ENCODE peak calls at places on chromosomes 3 and 15, in seven cellular contexts. V, Q, C, P, K, Z and T are unnamed samples.

GRCh38 chr3:153289334-153289808 is 127.3 kb downstream of the RAP2B start:
- DNase-seq in V (no peak), Q (no peak), C (no peak), P (no peak), K (no peak), Z (peak; percentile 37), T (no peak)

GRCh38 chr3:141828487-141829284 is 47.8 kb upstream of the ATP1B3 start:
- DNase-seq in V (no peak), Q (no peak), C (no peak), P (no peak), K (no peak), Z (no peak), T (peak; percentile 80)

GRCh38 chr3:184299488-184300376 is 691 bp downstream of the PSMD2 start:
- DNase-seq in V (no peak), Q (no peak), C (no peak), P (no peak), K (no peak), Z (peak; percentile 38), T (no peak)

GRCh38 chr15:70127288-70127746 is 29.6 kb upstream of the TLE3 start:
- DNase-seq in V (no peak), Q (no peak), C (no peak), P (no peak), K (no peak), Z (no peak), T (no peak)

GRCh38 chr3:192848371-192849233 is 69.1 kb downstream of the MB21D2 start:
- DNase-seq in V (no peak), Q (no peak), C (no peak), P (no peak), K (no peak), Z (no peak), T (no peak)

GRCh38 chr3:128991355-128991895 is 2.5 kb downstream of the CFAP92 start:
- DNase-seq in V (no peak), Q (no peak), C (no peak), P (no peak), K (no peak), Z (no peak), T (no peak)

GRCh38 chr3:40719660-40720287 is 195.0 kb downstream of the ZNF621 start:
- DNase-seq in V (no peak), Q (peak; percentile 56), C (no peak), P (no peak), K (no peak), Z (peak; percentile 61), T (no peak)

GRCh38 chr15:63118854-63119253 is 2.8 kb upstream of the LACTB start:
- DNase-seq in V (no peak), Q (no peak), C (no peak), P (no peak), K (no peak), Z (no peak), T (no peak)

GRCh38 chr3:146134348-146135117 is 26.5 kb downstream of the PLOD2 start:
- DNase-seq in V (no peak), Q (peak; percentile 73), C (no peak), P (no peak), K (no peak), Z (peak; percentile 78), T (no peak)

GRCh38 chr15:88131937-88132336 is 124.6 kb downstream of the NTRK3 start:
- DNase-seq in V (no peak), Q (no peak), C (no peak), P (no peak), K (no peak), Z (no peak), T (no peak)

GRCh38 chr3:40258555-40258954 is 51.0 kb upstream of the EIF1B start:
- DNase-seq in V (no peak), Q (peak; percentile 33), C (no peak), P (no peak), K (no peak), Z (peak; percentile 85), T (no peak)

GRCh38 chr3:177448987-177449975 is 252.0 kb upstream of the TBL1XR1 start:
- DNase-seq in V (no peak), Q (no peak), C (no peak), P (peak; percentile 67), K (no peak), Z (peak; percentile 77), T (no peak)

GRCh38 chr3:111338059-111338698 is 203.8 kb upstream of the CD96 start:
- DNase-seq in V (peak; percentile 41), Q (peak; percentile 81), C (peak; percentile 48), P (no peak), K (no peak), Z (peak; percentile 88), T (peak; percentile 74)

GRCh38 chr15:81161851-81162250 is 27.8 kb downstream of the CFAP161 start:
- DNase-seq in V (no peak), Q (no peak), C (no peak), P (no peak), K (no peak), Z (no peak), T (no peak)

GRCh38 chr3:112074616-112075497 is 11.3 kb upstream of the C3orf52 start:
- DNase-seq in V (peak; percentile 67), Q (no peak), C (no peak), P (peak; percentile 79), K (no peak), Z (peak; percentile 90), T (peak; percentile 70)

GRCh38 chr3:107676469-107677309 is 153.9 kb downstream of the BBX start:
- DNase-seq in V (no peak), Q (peak; percentile 62), C (peak; percentile 29), P (no peak), K (no peak), Z (no peak), T (no peak)

DNA sequence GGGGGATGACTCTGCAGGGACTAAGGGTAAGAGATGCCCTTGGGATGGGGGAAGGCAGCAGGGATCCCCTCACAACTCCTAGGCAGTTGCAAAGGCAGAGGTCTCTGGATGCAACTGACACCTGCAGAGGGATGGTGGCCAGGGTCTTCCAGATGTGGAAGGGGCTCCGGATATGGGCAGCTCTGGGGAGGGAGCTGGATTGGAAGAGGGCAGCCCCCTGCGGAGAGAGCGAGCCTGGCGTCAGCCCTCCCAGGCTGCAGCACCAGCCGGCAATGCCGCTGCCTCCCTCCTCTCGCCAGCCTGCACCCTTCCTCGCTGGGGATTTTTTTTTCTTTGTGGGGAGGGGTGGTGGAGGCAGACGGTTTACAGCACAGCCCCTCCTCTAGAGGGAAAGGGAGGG is 1.7 kb downstream of the INSYN1 start:
- DNase-seq in V (no peak), Q (peak; percentile 57), C (no peak), P (no peak), K (no peak), Z (no peak), T (no peak)
- H3K4me3 ChIP-seq in V (peak overlapping the region; percentile 55), Q (peak overlapping the region; percentile 89), C (no peak overlapping the region), P (peak overlapping the region; percentile 46), K (peak overlapping the region; percentile 92), Z (no peak overlapping the region), T (peak overlapping the region; percentile 42)

GRCh38 chr3:15757824-15758223 is 40.0 kb downstream of the ANKRD28 start:
- DNase-seq in V (no peak), Q (no peak), C (no peak), P (no peak), K (no peak), Z (no peak), T (no peak)
- H3K27ac ChIP-seq in V (no peak overlapping the region), Q (peak overlapping the region; percentile 51), C (peak overlapping the region; percentile 6), P (no peak overlapping the region), K (peak overlapping the region; percentile 3), Z (no peak overlapping the region), T (no peak overlapping the region)

DNA sequence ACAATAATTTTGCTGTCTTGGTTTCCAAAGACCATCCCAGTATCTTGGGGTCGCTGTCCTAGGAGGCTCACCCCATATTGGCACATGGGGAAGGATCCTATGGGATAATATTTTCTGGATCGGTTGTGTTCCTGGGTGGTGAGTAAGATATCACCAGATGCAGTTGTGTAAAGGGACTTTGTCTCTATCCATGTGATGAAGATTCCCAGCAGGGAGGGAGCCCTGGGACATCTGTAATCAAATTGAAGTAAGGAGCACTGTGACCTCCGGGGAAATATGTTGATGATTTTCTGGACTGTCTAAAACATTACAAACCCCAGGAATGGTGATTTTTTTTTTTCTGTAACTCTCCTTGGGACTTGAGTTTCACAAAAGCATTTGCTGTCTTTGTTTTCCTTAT is 36.2 kb upstream of the LRTM1 start:
- DNase-seq in V (no peak), Q (no peak), C (no peak), P (no peak), K (no peak), Z (peak; percentile 71), T (no peak)
- H3K4me3 ChIP-seq in V (no peak overlapping the region), Q (no peak overlapping the region), C (no peak overlapping the region), P (no peak overlapping the region), K (no peak overlapping the region), Z (no peak overlapping the region), T (no peak overlapping the region)

GRCh38 chr3:123371859-123372767 is 76.8 kb downstream of the ADCY5 start:
- DNase-seq in V (no peak), Q (no peak), C (no peak), P (peak; percentile 28), K (no peak), Z (no peak), T (no peak)

GRCh38 chr3:123372789-123373534 is 75.9 kb downstream of the ADCY5 start:
- DNase-seq in V (no peak), Q (no peak), C (no peak), P (peak; percentile 4), K (no peak), Z (no peak), T (no peak)

GRCh38 chr3:123374016-123374415 is 74.9 kb downstream of the ADCY5 start:
- DNase-seq in V (no peak), Q (no peak), C (no peak), P (peak; percentile 9), K (peak; percentile 38), Z (no peak), T (no peak)

GRCh38 chr3:123375014-123375940 is 73.6 kb downstream of the ADCY5 start:
- DNase-seq in V (no peak), Q (peak; percentile 72), C (no peak), P (peak; percentile 46), K (peak; percentile 61), Z (peak; percentile 44), T (no peak)

GRCh38 chr3:123373535-123373987 is 75.3 kb downstream of the ADCY5 start:
- DNase-seq in V (no peak), Q (no peak), C (no peak), P (peak; percentile 62), K (no peak), Z (no peak), T (no peak)
- H3K27ac ChIP-seq in V (no peak overlapping the region), Q (no peak overlapping the region), C (no peak overlapping the region), P (no peak overlapping the region), K (peak overlapping the region; percentile 71), Z (no peak overlapping the region), T (no peak overlapping the region)